ENCODE peak calls at places on chromosomes 13 and 19, in seven cellular contexts. Z is BJ, J is cardiac fibroblast, E is HepG2, R is HFF-Myc, V is sciatic nerve, Y is SW 1271. P is an unnamed sample.

GRCh38 chr13:31797154-31797775 is 57.9 kb downstream of the RXFP2 start:
- DNase-seq in Z (no peak), J (peak), E (peak), R (peak), V (no peak), Y (peak), P (peak)

GRCh38 chr19:15260939-15261338 is 28.7 kb upstream of the EPHX3 start:
- DNase-seq in Z (no peak), J (no peak), E (no peak), R (no peak), V (no peak), Y (peak), P (peak)

GRCh38 chr13:69124996-69125395 is 982.6 kb upstream of the ATXN8OS start:
- DNase-seq in Z (no peak), J (no peak), E (no peak), R (no peak), V (no peak), Y (no peak), P (no peak)

GRCh38 chr19:3224346-3225325 is at the start of gene CELF5:
- DNase-seq in Z (no peak), J (no peak), E (no peak), R (no peak), V (no peak), Y (no peak), P (peak)

GRCh38 chr13:101917475-101917810 is 465.0 kb downstream of the ITGBL1 start:
- DNase-seq in Z (no peak), J (no peak), E (no peak), R (no peak), V (no peak), Y (no peak), P (peak)

GRCh38 chr13:40764587-40765403 is 6.2 kb downstream of the MRPS31 start:
- DNase-seq in Z (no peak), J (no peak), E (no peak), R (no peak), V (no peak), Y (no peak), P (no peak)

GRCh38 chr19:7528192-7528519 is 5.7 kb downstream of the MCOLN1 start:
- DNase-seq in Z (no peak), J (no peak), E (no peak), R (no peak), V (no peak), Y (no peak), P (no peak)

GRCh38 chr19:19403373-19403901 is 2.0 kb upstream of the GATAD2A start:
- DNase-seq in Z (no peak), J (peak), E (no peak), R (no peak), V (no peak), Y (peak), P (no peak)

GRCh38 chr19:33394006-33394722 is 20.7 kb downstream of the CEBPG start:
- DNase-seq in Z (no peak), J (peak), E (peak), R (no peak), V (peak), Y (no peak), P (no peak)

GRCh38 chr13:36520111-36520510 is 87.8 kb downstream of the CCNA1 start:
- DNase-seq in Z (no peak), J (no peak), E (no peak), R (no peak), V (no peak), Y (no peak), P (no peak)

GRCh38 chr19:46967578-46968018 is 52.0 kb upstream of the NPAS1 start:
- DNase-seq in Z (no peak), J (no peak), E (no peak), R (no peak), V (no peak), Y (no peak), P (no peak)

GRCh38 chr13:106533101-106533939 is 2.1 kb downstream of the EFNB2 start:
- DNase-seq in Z (no peak), J (peak), E (peak), R (no peak), V (peak), Y (no peak), P (peak)

GRCh38 chr13:49995535-49996165 is 1.2 kb upstream of the TRIM13 start:
- DNase-seq in Z (no peak), J (peak), E (no peak), R (no peak), V (no peak), Y (no peak), P (peak)

GRCh38 chr19:45323671-45324081 is 1.0 kb upstream of the CKM start:
- DNase-seq in Z (no peak), J (no peak), E (no peak), R (no peak), V (no peak), Y (no peak), P (peak)

GRCh38 chr13:28582225-28582891 is 76.6 kb upstream of the POMP start:
- DNase-seq in Z (no peak), J (no peak), E (no peak), R (no peak), V (no peak), Y (no peak), P (no peak)

GRCh38 chr13:95474992-95475391 is 77.5 kb upstream of the CLDN10 start:
- DNase-seq in Z (no peak), J (no peak), E (no peak), R (no peak), V (no peak), Y (no peak), P (no peak)

GRCh38 chr19:34969721-34970120 is 5.7 kb upstream of the ZNF792 start:
- DNase-seq in Z (no peak), J (no peak), E (no peak), R (no peak), V (no peak), Y (no peak), P (no peak)

GRCh38 chr13:92260363-92260762 is 861.9 kb downstream of the GPC5 start:
- DNase-seq in Z (no peak), J (no peak), E (no peak), R (no peak), V (no peak), Y (no peak), P (no peak)

GRCh38 chr13:102127153-102127552 is 274.7 kb downstream of the FGF14 start:
- DNase-seq in Z (no peak), J (no peak), E (no peak), R (no peak), V (no peak), Y (no peak), P (no peak)

GRCh38 chr19:5738423-5738822 is 18.0 kb downstream of the CATSPERD start:
- DNase-seq in Z (no peak), J (peak), E (no peak), R (no peak), V (no peak), Y (no peak), P (no peak)

GRCh38 chr13:33610471-33611015 is 207.4 kb upstream of the RFC3 start:
- DNase-seq in Z (no peak), J (peak), E (peak), R (no peak), V (peak), Y (no peak), P (no peak)

GRCh38 chr19:6117534-6117933 is 7.2 kb upstream of the RFX2 start:
- DNase-seq in Z (no peak), J (no peak), E (no peak), R (no peak), V (no peak), Y (no peak), P (no peak)

GRCh38 chr19:1512671-1513491 is at the start of gene ADAMTSL5:
- DNase-seq in Z (no peak), J (peak), E (peak), R (no peak), V (no peak), Y (peak), P (peak)

GRCh38 chr13:28494537-28494860 is 429 bp downstream of the FLT1 start:
- DNase-seq in Z (no peak), J (peak), E (no peak), R (no peak), V (no peak), Y (no peak), P (no peak)

GRCh38 chr13:107192289-107192688 is 624.4 kb upstream of the ARGLU1 start:
- DNase-seq in Z (no peak), J (no peak), E (peak), R (no peak), V (no peak), Y (no peak), P (no peak)

GRCh38 chr13:43132228-43132627 is 108.8 kb downstream of the DNAJC15 start:
- DNase-seq in Z (no peak), J (peak), E (peak), R (no peak), V (no peak), Y (no peak), P (no peak)

GRCh38 chr19:16259385-16260159 is 61.9 kb downstream of the AP1M1 start:
- DNase-seq in Z (no peak), J (no peak), E (no peak), R (no peak), V (no peak), Y (no peak), P (no peak)

GRCh38 chr19:7552781-7553180 is 17.3 kb downstream of the PNPLA6 start:
- DNase-seq in Z (no peak), J (no peak), E (no peak), R (no peak), V (no peak), Y (no peak), P (peak)

GRCh38 chr13:22061806-22062391 is 391.0 kb downstream of the FGF9 start:
- DNase-seq in Z (no peak), J (no peak), E (no peak), R (no peak), V (no peak), Y (no peak), P (no peak)

P was measured in SK-N-SH.